ENCODE peak calls at places on chromosomes 1 and 21, in five cellular contexts. E is stimulated activated naive CD4-positive, alpha-beta T cell; V is NCI-H1092 treated with DMSO at 0.1 percent for 48 hours; A is DMS53; C is SJSA1. O is an unnamed sample.

GRCh38 chr1:204407314-204407971 is 4.2 kb downstream of the PPP1R15B start:
- DNase-seq in E (no peak), V (no peak), A (no peak), C (no peak), O (no peak)

GRCh38 chr1:35568975-35569395 is 4.1 kb upstream of the TFAP2E start:
- DNase-seq in E (peak), V (peak), A (peak), C (peak), O (peak)

GRCh38 chr21:35120631-35121180 is 71.6 kb upstream of the RUNX1 start:
- DNase-seq in E (no peak), V (peak), A (peak), C (no peak), O (peak)

GRCh38 chr1:209191242-209191626 is 392.3 kb upstream of the CAMK1G start:
- DNase-seq in E (no peak), V (no peak), A (no peak), C (no peak), O (no peak)

GRCh38 chr1:160083968-160084770 is 2.8 kb downstream of the KCNJ9 start:
- DNase-seq in E (peak), V (peak), A (peak), C (no peak), O (peak)

GRCh38 chr21:46397993-46398392 is 60.7 kb upstream of the DIP2A start:
- DNase-seq in E (no peak), V (no peak), A (no peak), C (no peak), O (no peak)

GRCh38 chr1:157438236-157439012 is 113.9 kb downstream of the FCRL5 start:
- DNase-seq in E (no peak), V (no peak), A (no peak), C (no peak), O (no peak)

GRCh38 chr1:228650141-228650540 is 85.1 kb upstream of the RHOU start:
- DNase-seq in E (no peak), V (no peak), A (no peak), C (no peak), O (no peak)

GRCh38 chr1:185342672-185343259 is 25.7 kb upstream of the IVNS1ABP start:
- DNase-seq in E (no peak), V (no peak), A (peak), C (no peak), O (no peak)

GRCh38 chr1:156794506-156795373 is 21.9 kb downstream of the SH2D2A start:
- DNase-seq in E (no peak), V (no peak), A (no peak), C (no peak), O (no peak)

GRCh38 chr21:31967334-31967733 is 94.5 kb downstream of the HUNK start:
- DNase-seq in E (no peak), V (peak), A (peak), C (no peak), O (no peak)

GRCh38 chr1:38018864-38019343 is 6.4 kb downstream of the UTP11 start:
- DNase-seq in E (no peak), V (peak), A (peak), C (no peak), O (no peak)

GRCh38 chr1:236853916-236854601 is 59.0 kb downstream of the MTR start:
- DNase-seq in E (no peak), V (no peak), A (no peak), C (no peak), O (no peak)

GRCh38 chr1:4724695-4725250 is 70.4 kb downstream of the AJAP1 start:
- DNase-seq in E (no peak), V (no peak), A (no peak), C (no peak), O (no peak)

GRCh38 chr1:116741781-116742565 is 12.3 kb upstream of the CD2 start:
- DNase-seq in E (no peak), V (no peak), A (no peak), C (no peak), O (no peak)

GRCh38 chr1:107309962-107310361 is 169.1 kb downstream of the NTNG1 start:
- DNase-seq in E (no peak), V (no peak), A (no peak), C (no peak), O (no peak)

GRCh38 chr1:197915797-197916686 is 1.1 kb upstream of the LHX9 start:
- DNase-seq in E (no peak), V (peak), A (peak), C (peak), O (peak)

GRCh38 chr1:204409878-204410763 is 1.5 kb downstream of the PPP1R15B start:
- DNase-seq in E (no peak), V (no peak), A (peak), C (no peak), O (no peak)

GRCh38 chr1:6625579-6626149 is 996 bp downstream of the THAP3 start:
- DNase-seq in E (no peak), V (no peak), A (peak), C (no peak), O (no peak)

GRCh38 chr1:186094170-186094569 is 280.9 kb downstream of the TPR start:
- DNase-seq in E (no peak), V (no peak), A (peak), C (peak), O (no peak)

GRCh38 chr1:75345538-75346292 is 211.5 kb downstream of the LHX8 start:
- DNase-seq in E (no peak), V (no peak), A (peak), C (no peak), O (no peak)

GRCh38 chr1:226685196-226685820 is 53.8 kb downstream of the ITPKB start:
- DNase-seq in E (no peak), V (no peak), A (no peak), C (no peak), O (no peak)

GRCh38 chr1:205678286-205679111 is 1.8 kb downstream of the SLC45A3 start:
- DNase-seq in E (no peak), V (no peak), A (no peak), C (no peak), O (no peak)

GRCh38 chr1:185561629-185562028 is 172.6 kb upstream of the HMCN1 start:
- DNase-seq in E (no peak), V (no peak), A (no peak), C (no peak), O (no peak)